ENCODE peak calls at places on chromosomes 1 and 21, in seven cellular contexts. Y is neuronal stem cell, X is mesendoderm, A is IMR-90, D is trophoblast cell, Z is H1, L is mesenchymal stem cell. H is an unnamed sample.

GRCh38 chr21:27246741-27247140 is 279.9 kb upstream of the ADAMTS5 start:
- DNase-seq in Y (no peak), X (no peak), A (peak), D (no peak), Z (no peak), L (peak), H (no peak)

GRCh38 chr1:164226977-164227376 is 332.0 kb upstream of the PBX1 start:
- DNase-seq in Y (no peak), X (no peak), A (no peak), D (no peak), Z (no peak), L (no peak), H (no peak)

GRCh38 chr1:38929476-38929875 is 12.2 kb downstream of the RHBDL2 start:
- DNase-seq in Y (peak), X (no peak), A (no peak), D (no peak), Z (peak), L (no peak), H (peak)

GRCh38 chr1:200029035-200029623 is 1.6 kb downstream of the NR5A2 start:
- DNase-seq in Y (peak), X (peak), A (peak), D (no peak), Z (peak), L (peak), H (peak)

GRCh38 chr1:216422821-216423529 is at the start of gene USH2A:
- DNase-seq in Y (peak), X (peak), A (no peak), D (no peak), Z (no peak), L (no peak), H (peak)

GRCh38 chr21:45607021-45607921 is 36.3 kb upstream of the PCBP3 start:
- DNase-seq in Y (no peak), X (no peak), A (peak), D (no peak), Z (no peak), L (no peak), H (peak)

GRCh38 chr1:111045033-111045722 is 81.5 kb upstream of the LRIF1 start:
- DNase-seq in Y (no peak), X (no peak), A (no peak), D (no peak), Z (no peak), L (no peak), H (no peak)

GRCh38 chr1:8047686-8048522 is 21.8 kb upstream of the ERRFI1 start:
- DNase-seq in Y (no peak), X (no peak), A (peak), D (peak), Z (no peak), L (peak), H (no peak)

GRCh38 chr1:215635827-215636226 is 68.7 kb downstream of the KCTD3 start:
- DNase-seq in Y (no peak), X (no peak), A (no peak), D (no peak), Z (no peak), L (no peak), H (no peak)

GRCh38 chr1:210516675-210517459 is 188.2 kb downstream of the HHAT start:
- DNase-seq in Y (no peak), X (no peak), A (no peak), D (no peak), Z (no peak), L (no peak), H (no peak)

GRCh38 chr1:44677201-44677520 is 2.6 kb downstream of the ARMH1 start:
- DNase-seq in Y (no peak), X (peak), A (peak), D (peak), Z (no peak), L (peak), H (no peak)

GRCh38 chr1:237890822-237891221 is at the start of gene ZP4:
- DNase-seq in Y (no peak), X (no peak), A (no peak), D (no peak), Z (no peak), L (no peak), H (no peak)

GRCh38 chr1:53165408-53165961 is 23.0 kb upstream of the SLC1A7 start:
- DNase-seq in Y (no peak), X (no peak), A (no peak), D (no peak), Z (no peak), L (no peak), H (no peak)

GRCh38 chr1:150364231-150365003 is 470 bp downstream of the RPRD2 start:
- DNase-seq in Y (peak), X (peak), A (peak), D (peak), Z (peak), L (peak), H (peak)

GRCh38 chr21:33070921-33071877 is 1.3 kb downstream of the OLIG1 start:
- DNase-seq in Y (no peak), X (peak), A (no peak), D (no peak), Z (peak), L (peak), H (peak)

GRCh38 chr1:15012822-15013221 is 140.7 kb upstream of the TMEM51 start:
- DNase-seq in Y (no peak), X (no peak), A (no peak), D (no peak), Z (no peak), L (no peak), H (no peak)

GRCh38 chr21:42358261-42358660 is 7.5 kb upstream of the TFF2 start:
- DNase-seq in Y (no peak), X (no peak), A (no peak), D (no peak), Z (no peak), L (no peak), H (no peak)

GRCh38 chr1:231983266-231984193 is 356.9 kb downstream of the DISC1 start:
- DNase-seq in Y (no peak), X (peak), A (no peak), D (no peak), Z (no peak), L (no peak), H (peak)

GRCh38 chr1:26851106-26851684 is 11.8 kb upstream of the SFN start:
- DNase-seq in Y (no peak), X (peak), A (no peak), D (peak), Z (no peak), L (no peak), H (no peak)

GRCh38 chr1:209335090-209335692 is 248.3 kb upstream of the CAMK1G start:
- DNase-seq in Y (peak), X (peak), A (peak), D (peak), Z (no peak), L (peak), H (peak)

DNA sequence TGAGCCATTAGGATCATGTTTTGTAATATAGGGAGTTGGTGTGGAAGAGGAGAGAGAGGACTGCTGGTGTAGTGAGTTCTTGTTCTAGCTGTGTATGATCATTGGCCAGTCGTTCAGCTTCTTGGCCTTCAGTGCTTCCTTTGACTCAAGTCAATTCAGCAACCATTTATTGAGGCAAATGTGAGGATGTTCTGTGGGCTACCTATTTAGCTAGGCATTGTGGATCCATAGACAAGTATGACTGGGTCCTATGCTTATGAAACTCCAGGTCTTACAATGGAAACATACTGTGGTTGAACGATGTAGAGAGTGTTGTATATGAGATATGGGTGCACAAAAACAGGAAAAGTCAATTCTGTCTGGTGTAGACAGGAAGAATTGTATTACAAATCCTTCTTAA is 41.7 kb downstream of the NFIA start:
- DNase-seq in Y (no peak), X (no peak), A (no peak), D (no peak), Z (no peak), L (no peak), H (no peak)
- H2BK120ac ChIP-seq in Y (no peak), X (no peak), A (no peak), D (no peak), Z (no peak), L (no peak), H (no peak)

GRCh38 chr1:85748120-85748519 is 39.9 kb upstream of the ZNHIT6 start:
- DNase-seq in Y (no peak), X (no peak), A (no peak), D (no peak), Z (no peak), L (no peak), H (no peak)
- H2BK120ac ChIP-seq in Y (no peak), X (no peak), A (no peak), D (no peak), Z (no peak), L (no peak), H (no peak)

GRCh38 chr1:6345460-6345859 is 48.1 kb downstream of the ACOT7 start:
- DNase-seq in Y (no peak), X (no peak), A (no peak), D (no peak), Z (no peak), L (no peak), H (no peak)
- H2BK120ac ChIP-seq in Y (no peak), X (no peak), A (no peak), D (no peak), Z (no peak), L (no peak), H (no peak)

DNA sequence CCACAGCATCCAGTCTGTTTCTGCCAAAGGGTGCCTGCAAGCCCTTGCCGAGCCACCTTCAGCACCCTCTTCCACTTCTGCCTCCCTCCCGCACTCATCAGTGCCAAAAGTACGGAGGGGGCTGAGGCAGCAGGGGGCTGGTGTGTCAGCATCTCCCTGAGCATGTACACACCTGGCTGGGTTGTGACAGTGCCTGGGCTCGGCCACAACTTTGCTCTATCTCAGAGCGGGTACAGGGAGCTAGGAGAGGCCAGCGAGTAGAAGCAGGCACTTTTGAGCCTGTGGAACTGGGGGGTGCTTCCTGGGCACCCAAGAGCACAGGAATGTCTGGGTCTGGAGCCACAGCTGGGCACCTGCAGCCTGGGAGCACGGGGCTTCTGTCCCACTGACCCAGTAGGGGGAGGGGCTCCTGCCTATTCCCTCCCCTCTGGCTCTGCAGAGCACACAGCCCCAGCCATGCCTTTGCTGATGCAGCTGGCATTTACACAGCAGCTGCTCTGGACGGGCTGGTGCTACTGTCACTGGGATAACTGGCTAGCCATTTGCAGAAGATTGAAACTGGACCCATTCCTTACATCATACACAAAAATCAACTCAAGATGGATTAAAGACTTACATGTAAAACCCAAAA is 319.8 kb upstream of the RRP15 start:
- DNase-seq in Y (no peak), X (no peak), A (no peak), D (no peak), Z (no peak), L (no peak), H (no peak)
- H2BK120ac ChIP-seq in Y (no peak), X (no peak), A (no peak), D (no peak), Z (no peak), L (no peak), H (no peak)

GRCh38 chr1:204249736-204250427 is 36.1 kb upstream of the GOLT1A start:
- DNase-seq in Y (no peak), X (peak), A (no peak), D (peak), Z (no peak), L (no peak), H (no peak)
- H2BK120ac ChIP-seq in Y (no peak), X (no peak), A (no peak), D (no peak), Z (no peak), L (no peak), H (no peak)

GRCh38 chr1:46218443-46218842 is 15.3 kb downstream of the LURAP1 start:
- DNase-seq in Y (no peak), X (no peak), A (no peak), D (no peak), Z (no peak), L (no peak), H (no peak)
- H2BK120ac ChIP-seq in Y (no peak), X (no peak), A (peak), D (no peak), Z (no peak), L (no peak), H (no peak)

DNA sequence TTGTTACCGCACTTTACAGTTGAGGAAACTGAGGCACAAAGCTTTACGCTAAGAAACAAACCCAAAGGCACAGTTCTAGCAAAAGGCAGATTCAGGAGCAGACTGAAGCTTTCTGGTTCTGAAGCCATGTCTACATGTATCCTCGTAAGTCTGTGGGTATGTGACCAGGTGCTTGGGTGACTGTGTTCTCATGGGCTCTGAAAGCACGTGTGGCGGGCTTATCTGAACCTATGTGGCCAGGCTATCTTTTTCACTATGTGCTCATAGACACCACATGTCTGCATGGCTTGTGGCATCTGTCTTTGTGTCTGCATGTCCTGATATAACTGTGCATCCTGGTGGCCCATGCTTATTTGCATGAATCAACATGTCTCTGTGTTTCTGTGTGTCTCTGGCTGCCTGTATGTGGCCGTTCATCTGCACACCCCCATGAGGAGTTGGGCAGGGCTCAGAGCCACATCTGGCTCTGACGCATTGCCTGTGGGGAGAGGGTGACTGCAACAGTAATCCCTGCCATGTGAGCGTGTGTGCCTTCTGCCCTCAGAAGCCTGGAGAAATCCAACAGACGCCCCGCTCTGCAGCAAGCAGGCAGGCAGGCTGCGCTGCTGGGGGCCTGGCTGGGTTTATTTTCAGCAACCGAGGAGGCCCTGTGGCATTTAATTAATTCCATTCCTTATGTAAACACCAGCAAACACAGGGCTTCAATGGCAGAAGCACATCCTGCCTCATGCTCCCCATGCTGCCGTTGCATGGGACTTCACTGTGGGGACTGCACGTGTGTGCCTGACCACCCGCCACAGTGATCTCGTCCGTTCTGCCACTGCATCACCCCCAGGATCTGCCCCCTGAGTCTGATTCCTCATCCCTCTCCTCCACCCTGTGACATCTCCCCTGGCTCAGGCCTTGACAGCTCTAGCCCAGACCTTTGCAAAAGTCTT is 115.4 kb downstream of the TRABD2B start:
- DNase-seq in Y (no peak), X (no peak), A (peak), D (no peak), Z (no peak), L (peak), H (no peak)
- H2BK120ac ChIP-seq in Y (no peak), X (no peak), A (no peak), D (no peak), Z (no peak), L (no peak), H (no peak)

H was measured in H9.